ENCODE peak calls at places on chromosomes 4 and X, in ten cellular contexts. O is lower leg skin; K is mucosa of descending colon; C is OCI-M1; L is D341Med; M is heart right ventricle; B is fibroblast of the aortic adventitia; E is activated naive CD4-positive, alpha-beta T cell treated with anti-CD3 and anti-CD28 coated beads for 36 hours; A is neural progenitor cell; X is MG63. D is an unnamed sample.

GRCh38 chrX:110402091-110402854 is 43.6 kb downstream of the RTL9 start:
- DNase-seq in O (peak; percentile 64), K (no peak), C (no peak), L (no peak), M (no peak), B (peak; percentile 80), E (no peak), A (no peak), X (peak; percentile 77), D (peak; percentile 62)

GRCh38 chr4:52103314-52103713 is 52.2 kb downstream of the SPATA18 start:
- DNase-seq in O (no peak), K (no peak), C (peak; percentile 15), L (no peak), M (no peak), B (peak; percentile 56), E (no peak), A (peak; percentile 65), X (no peak), D (peak; percentile 49)

GRCh38 chr4:25358515-25359275 is 18.4 kb upstream of the ANAPC4 start:
- DNase-seq in O (no peak), K (peak; percentile 56), C (no peak), L (no peak), M (no peak), B (no peak), E (no peak), A (no peak), X (no peak), D (no peak)

GRCh38 chr4:40251366-40251765 is 54.5 kb downstream of the RHOH start:
- DNase-seq in O (no peak), K (no peak), C (no peak), L (no peak), M (no peak), B (no peak), E (no peak), A (no peak), X (no peak), D (no peak)

GRCh38 chrX:119486745-119487144 is 18.5 kb downstream of the SLC25A5 start:
- DNase-seq in O (no peak), K (no peak), C (no peak), L (no peak), M (no peak), B (no peak), E (no peak), A (no peak), X (no peak), D (no peak)

GRCh38 chr4:29142708-29143107 is 1577.5 kb upstream of the PCDH7 start:
- DNase-seq in O (no peak), K (no peak), C (no peak), L (no peak), M (no peak), B (no peak), E (no peak), A (no peak), X (no peak), D (no peak)

GRCh38 chr4:16027626-16028025 is 56.2 kb downstream of the PROM1 start:
- DNase-seq in O (no peak), K (no peak), C (no peak), L (no peak), M (no peak), B (peak; percentile 13), E (no peak), A (no peak), X (no peak), D (no peak)

GRCh38 chr4:76087007-76087769 is 12.7 kb downstream of the ART3 start:
- DNase-seq in O (peak; percentile 24), K (no peak), C (peak; percentile 90), L (peak; percentile 79), M (peak; percentile 57), B (peak; percentile 64), E (peak; percentile 50), A (peak; percentile 80), X (peak; percentile 40), D (peak; percentile 80)

GRCh38 chr4:168769416-168769815 is 240.6 kb downstream of the CBR4 start:
- DNase-seq in O (no peak), K (no peak), C (no peak), L (no peak), M (no peak), B (peak; percentile 75), E (no peak), A (no peak), X (no peak), D (no peak)

GRCh38 chr4:161206528-161207080 is 957.2 kb downstream of the FSTL5 start:
- DNase-seq in O (no peak), K (no peak), C (no peak), L (no peak), M (no peak), B (no peak), E (no peak), A (no peak), X (no peak), D (no peak)

GRCh38 chrX:64206556-64207162 is 1.2 kb upstream of the AMER1 start:
- DNase-seq in O (peak; percentile 14), K (no peak), C (peak; percentile 45), L (no peak), M (peak; percentile 24), B (peak; percentile 73), E (no peak), A (peak; percentile 28), X (no peak), D (peak; percentile 70)

GRCh38 chrX:105299286-105299685 is 78.8 kb upstream of the TEX13A start:
- DNase-seq in O (no peak), K (no peak), C (no peak), L (no peak), M (no peak), B (no peak), E (no peak), A (peak; percentile 14), X (no peak), D (no peak)

GRCh38 chr4:159175165-159175988 is 72.5 kb downstream of the RAPGEF2 start:
- DNase-seq in O (peak; percentile 62), K (no peak), C (peak; percentile 93), L (peak; percentile 71), M (peak; percentile 81), B (peak; percentile 94), E (peak; percentile 76), A (peak; percentile 88), X (peak; percentile 65), D (peak; percentile 93)

GRCh38 chr4:125541836-125542235 is 227.1 kb downstream of the FAT4 start:
- DNase-seq in O (no peak), K (no peak), C (no peak), L (no peak), M (no peak), B (no peak), E (no peak), A (no peak), X (no peak), D (no peak)

GRCh38 chr4:125303058-125303457 is 11.7 kb upstream of the FAT4 start:
- DNase-seq in O (no peak), K (no peak), C (no peak), L (no peak), M (no peak), B (no peak), E (no peak), A (no peak), X (no peak), D (no peak)

GRCh38 chr4:145937021-145937861 is 1.4 kb downstream of the ZNF827 start:
- DNase-seq in O (peak; percentile 46), K (peak; percentile 85), C (peak; percentile 90), L (peak; percentile 81), M (peak; percentile 71), B (peak; percentile 55), E (peak; percentile 59), A (peak; percentile 70), X (peak; percentile 63), D (peak; percentile 79)

GRCh38 chrX:45986971-45987370 is 558.2 kb downstream of the ZNF674 start:
- DNase-seq in O (no peak), K (no peak), C (no peak), L (no peak), M (no peak), B (peak; percentile 1), E (no peak), A (no peak), X (peak; percentile 24), D (no peak)

GRCh38 chr4:82680834-82681233 is 117.8 kb downstream of the SCD5 start:
- DNase-seq in O (no peak), K (no peak), C (peak; percentile 56), L (no peak), M (no peak), B (no peak), E (no peak), A (no peak), X (no peak), D (no peak)

GRCh38 chr4:66629927-66630326 is 915.4 kb downstream of the CENPC start:
- DNase-seq in O (no peak), K (no peak), C (no peak), L (no peak), M (no peak), B (no peak), E (no peak), A (no peak), X (no peak), D (no peak)

GRCh38 chrX:99750721-99751120 is 659.4 kb downstream of the PCDH19 start:
- DNase-seq in O (no peak), K (no peak), C (no peak), L (no peak), M (no peak), B (no peak), E (no peak), A (no peak), X (no peak), D (no peak)

GRCh38 chrX:9566150-9566621 is 101.3 kb downstream of the TBL1X start:
- DNase-seq in O (peak; percentile 51), K (no peak), C (no peak), L (no peak), M (peak; percentile 54), B (peak; percentile 86), E (peak; percentile 41), A (no peak), X (peak; percentile 93), D (peak; percentile 82)

GRCh38 chr4:48538358-48538757 is 48.3 kb downstream of the ZAR1 start:
- DNase-seq in O (no peak), K (no peak), C (peak; percentile 44), L (no peak), M (no peak), B (no peak), E (no peak), A (no peak), X (no peak), D (no peak)

GRCh38 chr4:4443821-4444220 is 56.9 kb downstream of the NSG1 start:
- DNase-seq in O (no peak), K (no peak), C (no peak), L (no peak), M (no peak), B (peak; percentile 72), E (no peak), A (no peak), X (no peak), D (peak; percentile 55)

GRCh38 chr4:87973283-87974169 is 2.0 kb upstream of the SPP1 start:
- DNase-seq in O (no peak), K (no peak), C (peak; percentile 76), L (peak; percentile 72), M (peak; percentile 63), B (peak; percentile 77), E (peak; percentile 58), A (peak; percentile 69), X (peak; percentile 12), D (peak; percentile 69)

GRCh38 chr4:1300466-1301455 is 11.1 kb downstream of the MAEA start:
- DNase-seq in O (peak; percentile 60), K (peak; percentile 76), C (no peak), L (peak; percentile 37), M (peak; percentile 40), B (peak; percentile 9), E (peak; percentile 71), A (no peak), X (no peak), D (peak; percentile 77)

GRCh38 chrX:70656304-70656703 is 211.7 kb downstream of the DLG3 start:
- DNase-seq in O (no peak), K (no peak), C (no peak), L (no peak), M (no peak), B (no peak), E (no peak), A (no peak), X (no peak), D (no peak)

GRCh38 chr4:8185280-8185679 is 13.8 kb upstream of the SH3TC1 start:
- DNase-seq in O (no peak), K (no peak), C (no peak), L (no peak), M (no peak), B (peak; percentile 87), E (no peak), A (no peak), X (peak; percentile 83), D (peak; percentile 80)

GRCh38 chr4:1462768-1463075 is 56.5 kb upstream of the NKX1-1 start:
- DNase-seq in O (no peak), K (no peak), C (no peak), L (peak; percentile 35), M (no peak), B (no peak), E (no peak), A (no peak), X (no peak), D (no peak)

D was measured in cardiac muscle cell.